ENCODE peak calls at places on chromosomes 13 and 19, in seven cellular contexts. K, G, M, D, V, B and Z are unnamed samples.
A peak's percentile ranks its signal among the peaks of the same experiment; 100 is the strongest.

GRCh38 chr19:19134687-19135158 is 3.6 kb downstream of the TMEM161A start:
- DNase-seq in K (peak; percentile 55), G (peak; percentile 17), M (no peak), D (no peak), V (no peak), B (peak; percentile 52), Z (peak; percentile 40)

GRCh38 chr19:34999498-35000337 is at the start of gene GRAMD1A:
- DNase-seq in K (peak; percentile 94), G (peak; percentile 84), M (peak; percentile 82), D (peak; percentile 96), V (peak; percentile 65), B (peak; percentile 83), Z (peak; percentile 67)

GRCh38 chr19:46611791-46612190 is 10.7 kb downstream of the CALM3 start:
- DNase-seq in K (no peak), G (no peak), M (no peak), D (no peak), V (no peak), B (no peak), Z (no peak)

GRCh38 chr19:35165200-35166058 is 10.9 kb downstream of the FXYD5 start:
- DNase-seq in K (no peak), G (no peak), M (no peak), D (no peak), V (no peak), B (no peak), Z (no peak)

GRCh38 chr19:5578094-5578846 is 10.5 kb upstream of the TINCR start:
- DNase-seq in K (peak; percentile 85), G (no peak), M (peak; percentile 57), D (peak; percentile 45), V (peak; percentile 16), B (peak; percentile 70), Z (peak; percentile 79)

GRCh38 chr13:84645196-84646071 is 763.2 kb upstream of the SLITRK1 start:
- DNase-seq in K (no peak), G (peak; percentile 35), M (peak; percentile 88), D (peak; percentile 38), V (no peak), B (no peak), Z (no peak)

GRCh38 chr19:10191347-10191746 is 3.4 kb downstream of the DNMT1 start:
- DNase-seq in K (no peak), G (no peak), M (peak; percentile 86), D (peak; percentile 91), V (peak; percentile 36), B (no peak), Z (no peak)

GRCh38 chr13:79369226-79369625 is 36.8 kb downstream of the RBM26 start:
- DNase-seq in K (no peak), G (no peak), M (no peak), D (no peak), V (no peak), B (no peak), Z (no peak)

GRCh38 chr13:31073859-31074718 is 87.6 kb downstream of the HSPH1 start:
- DNase-seq in K (peak; percentile 20), G (peak; percentile 27), M (peak; percentile 34), D (peak; percentile 44), V (peak; percentile 31), B (peak; percentile 96), Z (no peak)

GRCh38 chr13:48849515-48849914 is 126.2 kb upstream of the FNDC3A start:
- DNase-seq in K (no peak), G (no peak), M (no peak), D (no peak), V (peak; percentile 16), B (no peak), Z (no peak)

GRCh38 chr19:35048911-35049411 is 7.4 kb downstream of the HPN start:
- DNase-seq in K (no peak), G (no peak), M (no peak), D (no peak), V (no peak), B (no peak), Z (no peak)

GRCh38 chr13:98746968-98747367 is 5.5 kb downstream of the SLC15A1 start:
- DNase-seq in K (no peak), G (no peak), M (peak; percentile 37), D (no peak), V (peak; percentile 14), B (no peak), Z (no peak)

GRCh38 chr19:16628984-16629691 is 1.1 kb upstream of the MED26 start:
- DNase-seq in K (no peak), G (no peak), M (peak; percentile 86), D (peak; percentile 68), V (peak; percentile 12), B (peak; percentile 84), Z (no peak)

GRCh38 chr13:65594255-65594654 is 1635.9 kb downstream of the PCDH9 start:
- DNase-seq in K (no peak), G (no peak), M (peak; percentile 75), D (peak; percentile 81), V (peak; percentile 61), B (no peak), Z (no peak)

GRCh38 chr13:31234729-31235128 is 35.0 kb downstream of the B3GLCT start:
- DNase-seq in K (no peak), G (no peak), M (no peak), D (peak; percentile 29), V (no peak), B (peak; percentile 27), Z (no peak)

GRCh38 chr19:17706750-17707181 is 12.5 kb upstream of the MAP1S start:
- DNase-seq in K (peak; percentile 86), G (no peak), M (no peak), D (peak; percentile 54), V (peak; percentile 60), B (no peak), Z (no peak)

DNA sequence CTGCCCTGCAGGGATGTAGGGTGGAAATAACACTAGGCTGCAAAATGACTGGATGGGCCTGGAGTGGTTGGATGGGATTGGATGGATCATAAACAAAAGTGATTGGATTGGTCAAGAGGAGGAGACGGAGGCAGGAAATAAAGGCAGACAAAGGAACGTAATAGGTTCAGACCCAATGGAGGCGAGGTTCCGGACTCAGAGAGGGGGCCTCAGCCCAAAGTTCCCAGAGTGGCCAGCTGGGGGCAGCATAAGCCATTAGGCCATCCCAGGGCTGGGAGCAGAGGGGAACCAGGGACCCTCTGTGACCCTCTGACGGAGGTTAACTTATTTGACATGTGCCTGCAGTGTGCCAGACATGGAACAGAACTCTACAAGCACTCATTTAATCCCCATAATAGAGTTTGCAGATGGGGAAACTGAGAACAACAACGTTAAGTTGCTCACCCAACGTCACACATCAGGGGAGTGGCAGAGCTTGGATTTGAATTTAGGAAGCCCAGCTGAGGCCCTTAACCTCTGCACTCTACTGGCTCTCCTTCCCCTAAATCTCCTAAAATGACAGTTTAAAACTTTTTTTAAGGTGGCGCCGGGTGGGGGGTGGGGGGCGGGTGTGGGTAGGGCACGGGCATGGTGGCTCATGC is 15.3 kb upstream of the MAP1S start:
- DNase-seq in K (peak; percentile 77), G (no peak), M (peak; percentile 35), D (peak; percentile 66), V (peak; percentile 36), B (peak; percentile 75), Z (no peak)
- TF ChIP-seq CTCF in K (peak; percentile 90), G (peak; percentile 85), M (peak; percentile 72), D (peak; percentile 90), V (peak; percentile 80), B (peak; percentile 98), Z (peak; percentile 68)

GRCh38 chr19:48933382-48933932 is at the start of gene DHDH:
- DNase-seq in K (peak; percentile 97), G (peak; percentile 39), M (no peak), D (peak; percentile 54), V (peak; percentile 24), B (peak; percentile 43), Z (peak; percentile 77)

GRCh38 chr19:48935864-48936263 is 2.4 kb downstream of the DHDH start:
- DNase-seq in K (no peak), G (no peak), M (no peak), D (no peak), V (no peak), B (no peak), Z (no peak)

GRCh38 chr19:48938256-48938655 is 4.8 kb downstream of the DHDH start:
- DNase-seq in K (no peak), G (no peak), M (no peak), D (no peak), V (no peak), B (no peak), Z (no peak)

DNA sequence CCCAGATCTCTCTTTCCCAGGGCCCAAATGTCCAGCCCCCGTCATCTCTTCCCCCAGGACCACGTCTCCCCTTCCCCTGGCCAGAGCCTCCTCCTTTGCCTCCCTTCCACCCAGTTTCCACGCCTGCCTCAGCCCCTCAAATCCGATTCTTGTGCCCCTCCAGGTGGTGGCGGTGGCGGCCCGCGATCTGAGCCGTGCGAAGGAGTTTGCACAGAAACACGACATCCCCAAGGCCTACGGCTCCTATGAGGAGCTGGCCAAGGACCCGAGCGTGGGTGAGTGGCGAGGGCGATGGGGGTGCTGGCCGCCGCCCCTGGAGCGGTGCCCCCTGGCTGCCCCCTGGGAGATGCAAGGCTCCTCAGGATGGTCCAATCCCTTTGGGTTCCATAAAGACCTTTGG is 1.3 kb downstream of the DHDH start:
- DNase-seq in K (peak; percentile 24), G (no peak), M (no peak), D (no peak), V (no peak), B (no peak), Z (no peak)
- TF ChIP-seq CTCF in K (peak; percentile 25), G (no peak), M (no peak), D (no peak), V (no peak), B (peak; percentile 54), Z (no peak)

DNA sequence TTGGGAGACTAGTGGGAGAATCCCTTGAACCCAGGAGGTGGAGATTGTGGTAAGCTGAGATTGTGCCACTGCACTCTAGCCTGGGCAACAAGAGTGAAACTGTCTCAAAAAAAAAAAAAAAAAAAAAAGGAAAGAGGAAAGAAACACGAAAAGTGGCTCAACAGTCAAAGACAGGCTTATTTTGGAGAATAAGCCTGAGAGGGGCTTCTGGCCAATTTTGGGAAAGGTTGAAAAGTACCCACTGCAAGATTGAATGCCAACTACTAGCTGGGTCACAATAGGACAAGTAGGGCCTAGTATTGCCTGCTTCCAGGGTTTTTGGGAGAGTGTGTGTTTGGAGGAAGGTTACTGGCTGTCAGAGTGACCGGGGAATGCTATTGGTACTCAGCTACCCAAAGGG is 17.2 kb downstream of the FBXO17 start:
- DNase-seq in K (no peak), G (no peak), M (no peak), D (no peak), V (no peak), B (no peak), Z (no peak)
- TF ChIP-seq CTCF in K (no peak), G (no peak), M (no peak), D (no peak), V (no peak), B (no peak), Z (no peak)

DNA sequence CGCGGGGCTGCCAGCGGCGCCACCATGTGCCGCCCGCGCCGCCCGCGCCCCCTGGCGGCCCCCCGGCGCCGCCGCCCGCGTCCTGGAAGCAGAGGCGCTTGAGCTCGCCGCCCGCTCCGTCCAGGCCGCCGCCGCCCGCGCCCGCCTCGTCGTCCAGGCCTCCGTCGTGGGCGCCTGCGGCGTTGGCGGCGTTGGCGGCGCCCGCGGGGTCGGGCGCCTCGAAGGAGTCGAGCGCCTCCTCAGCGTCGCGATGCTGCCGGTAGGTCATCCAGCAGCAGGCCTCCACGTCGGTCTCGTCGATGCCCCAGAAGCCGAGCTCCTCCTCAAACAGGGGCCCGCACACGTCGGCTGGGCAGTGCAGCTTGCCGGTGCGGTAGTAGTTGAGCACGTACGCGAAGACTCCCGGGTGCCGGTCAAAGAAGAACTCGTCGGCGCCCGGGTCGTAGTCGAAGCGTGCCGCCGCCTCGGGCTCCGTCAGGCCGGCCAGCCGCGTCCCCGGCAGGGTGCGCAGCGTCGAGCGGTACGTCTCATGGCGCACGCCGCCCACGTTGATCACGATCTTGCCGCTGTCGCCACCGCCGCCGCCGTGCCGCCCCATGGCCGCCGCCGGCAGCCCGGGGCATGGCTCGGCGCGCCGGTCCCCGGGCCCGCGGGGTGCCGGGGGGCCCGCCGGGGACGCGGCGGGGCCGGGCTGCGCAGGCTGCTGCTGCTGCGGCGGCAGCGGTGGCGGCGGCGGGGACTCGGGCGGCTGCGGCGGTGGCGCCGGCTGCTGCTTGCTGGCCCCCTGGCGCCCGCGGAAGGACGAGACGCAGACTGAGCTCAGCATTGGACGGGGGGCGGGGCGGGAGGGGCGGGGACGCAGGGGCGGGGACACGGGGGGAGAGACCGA is 676 bp downstream of the KCNC3 start:
- DNase-seq in K (peak; percentile 55), G (no peak), M (peak; percentile 4), D (peak; percentile 2), V (no peak), B (peak; percentile 65), Z (no peak)
- TF ChIP-seq CTCF in K (peak; percentile 7), G (peak; percentile 3), M (no peak), D (no peak), V (peak; percentile 12), B (peak; percentile 1), Z (peak; percentile 28)